ENCODE peak calls at places on chromosomes 13 and 19, in six cellular contexts. S is BE2C, H is RWPE2, M is psoas muscle, B is mucosa of descending colon, X is BJ. W is an unnamed sample.

GRCh38 chr19:6632002-6632621 is 37.8 kb downstream of the TNFSF14 start:
- DNase-seq in S (peak; percentile 69), H (no peak), M (no peak), B (no peak), X (no peak), W (no peak)

GRCh38 chr13:38848360-38848759 is 142.3 kb downstream of the STOML3 start:
- DNase-seq in S (no peak), H (no peak), M (no peak), B (no peak), X (no peak), W (no peak)

GRCh38 chr13:96034662-96035061 is 18.5 kb downstream of the UGGT2 start:
- DNase-seq in S (no peak), H (no peak), M (no peak), B (no peak), X (no peak), W (no peak)

GRCh38 chr19:36031308-36031707 is 1.4 kb downstream of the CLIP3 start:
- DNase-seq in S (no peak), H (no peak), M (no peak), B (no peak), X (no peak), W (no peak)

GRCh38 chr19:5953680-5954213 is 24.2 kb downstream of the RANBP3 start:
- DNase-seq in S (no peak), H (no peak), M (no peak), B (no peak), X (no peak), W (no peak)

GRCh38 chr19:42386974-42387707 is 3.0 kb downstream of the CNFN start:
- DNase-seq in S (peak; percentile 80), H (no peak), M (peak; percentile 53), B (peak; percentile 90), X (no peak), W (no peak)

GRCh38 chr19:45484273-45484945 is 12.4 kb downstream of the RTN2 start:
- DNase-seq in S (no peak), H (no peak), M (no peak), B (no peak), X (no peak), W (no peak)

GRCh38 chr13:24459234-24459633 is 53.3 kb downstream of the PARP4 start:
- DNase-seq in S (no peak), H (no peak), M (no peak), B (no peak), X (peak; percentile 22), W (peak; percentile 41)

GRCh38 chr19:23790641-23791488 is 32.2 kb upstream of the ZNF681 start:
- DNase-seq in S (no peak), H (no peak), M (no peak), B (no peak), X (no peak), W (no peak)

GRCh38 chr13:91659583-91660415 is 261.4 kb downstream of the GPC5 start:
- DNase-seq in S (no peak), H (no peak), M (no peak), B (no peak), X (no peak), W (no peak)

GRCh38 chr13:61138857-61139256 is 276.8 kb downstream of the PCDH20 start:
- DNase-seq in S (no peak), H (no peak), M (no peak), B (no peak), X (no peak), W (no peak)

GRCh38 chr13:114118763-114119123 is 13.7 kb downstream of the RASA3 start:
- DNase-seq in S (no peak), H (no peak), M (peak; percentile 17), B (peak; percentile 36), X (no peak), W (no peak)

GRCh38 chr19:28840891-28841290 is 372.1 kb downstream of the UQCRFS1 start:
- DNase-seq in S (no peak), H (no peak), M (no peak), B (no peak), X (no peak), W (no peak)

GRCh38 chr13:27524981-27525975 is 74.9 kb upstream of the MTIF3 start:
- DNase-seq in S (no peak), H (no peak), M (no peak), B (no peak), X (no peak), W (no peak)

GRCh38 chr19:32676186-32676894 is 692 bp downstream of the RGS9BP start:
- DNase-seq in S (no peak), H (no peak), M (no peak), B (peak; percentile 65), X (no peak), W (no peak)

GRCh38 chr19:15247107-15248014 is 15.1 kb upstream of the EPHX3 start:
- DNase-seq in S (no peak), H (no peak), M (no peak), B (no peak), X (no peak), W (no peak)

GRCh38 chr13:111177081-111177711 is 62.1 kb downstream of the ARHGEF7 start:
- DNase-seq in S (no peak), H (no peak), M (peak; percentile 51), B (peak; percentile 54), X (no peak), W (no peak)

GRCh38 chr13:32456591-32456990 is 28.7 kb upstream of the N4BP2L1 start:
- DNase-seq in S (no peak), H (no peak), M (no peak), B (no peak), X (no peak), W (no peak)

GRCh38 chr19:48606463-48607358 is at the start of gene SPACA4:
- DNase-seq in S (no peak), H (no peak), M (no peak), B (no peak), X (no peak), W (no peak)

GRCh38 chr13:74644239-74644638 is 510.0 kb upstream of the KLF12 start:
- DNase-seq in S (no peak), H (no peak), M (no peak), B (no peak), X (no peak), W (no peak)

GRCh38 chr19:45469835-45470146 is 2.0 kb downstream of the FOSB start:
- DNase-seq in S (peak; percentile 92), H (no peak), M (no peak), B (no peak), X (no peak), W (no peak)

GRCh38 chr19:4878491-4878968 is 11.1 kb upstream of the PLIN3 start:
- DNase-seq in S (no peak), H (no peak), M (peak; percentile 75), B (no peak), X (no peak), W (no peak)

GRCh38 chr19:4385291-4386037 is 14.9 kb downstream of the SH3GL1 start:
- DNase-seq in S (no peak), H (no peak), M (no peak), B (no peak), X (no peak), W (no peak)

GRCh38 chr19:49340069-49340864 is 5.1 kb downstream of the CD37 start:
- DNase-seq in S (peak; percentile 76), H (no peak), M (peak; percentile 59), B (peak; percentile 81), X (no peak), W (no peak)

GRCh38 chr19:48510421-48511268 is 990 bp downstream of the LMTK3 start:
- DNase-seq in S (peak; percentile 78), H (no peak), M (peak; percentile 67), B (peak; percentile 75), X (no peak), W (no peak)

GRCh38 chr13:110137677-110138008 is 169.3 kb downstream of the COL4A1 start:
- DNase-seq in S (no peak), H (no peak), M (peak; percentile 47), B (peak; percentile 45), X (no peak), W (no peak)

GRCh38 chr19:11168568-11168967 is 13.0 kb upstream of the SPC24 start:
- DNase-seq in S (no peak), H (no peak), M (no peak), B (no peak), X (peak; percentile 95), W (peak; percentile 82)

GRCh38 chr19:6263306-6264076 is 16.3 kb downstream of the MLLT1 start:
- DNase-seq in S (no peak), H (no peak), M (no peak), B (peak; percentile 18), X (no peak), W (no peak)

GRCh38 chr19:52991484-52991883 is 22.2 kb upstream of the ERVV-1 start:
- DNase-seq in S (no peak), H (no peak), M (no peak), B (no peak), X (peak; percentile 4), W (no peak)

GRCh38 chr19:33426621-33427475 is 53.3 kb downstream of the CEBPG start:
- DNase-seq in S (peak; percentile 4), H (peak; percentile 11), M (peak; percentile 4), B (no peak), X (no peak), W (no peak)

GRCh38 chr13:113413178-113413897 is 40.0 kb downstream of the ADPRHL1 start:
- DNase-seq in S (no peak), H (peak; percentile 45), M (peak; percentile 74), B (no peak), X (no peak), W (no peak)

GRCh38 chr13:90154311-90154960 is 1193.1 kb upstream of the MIR17HG start:
- DNase-seq in S (peak; percentile 40), H (no peak), M (no peak), B (no peak), X (no peak), W (no peak)

GRCh38 chr13:90156390-90156789 is 1191.1 kb upstream of the MIR17HG start:
- DNase-seq in S (no peak), H (no peak), M (no peak), B (no peak), X (no peak), W (no peak)
- TF ChIP-seq CTCF in S (no peak), H (no peak), M (no peak), B (no peak), X (no peak), W (no peak)

DNA sequence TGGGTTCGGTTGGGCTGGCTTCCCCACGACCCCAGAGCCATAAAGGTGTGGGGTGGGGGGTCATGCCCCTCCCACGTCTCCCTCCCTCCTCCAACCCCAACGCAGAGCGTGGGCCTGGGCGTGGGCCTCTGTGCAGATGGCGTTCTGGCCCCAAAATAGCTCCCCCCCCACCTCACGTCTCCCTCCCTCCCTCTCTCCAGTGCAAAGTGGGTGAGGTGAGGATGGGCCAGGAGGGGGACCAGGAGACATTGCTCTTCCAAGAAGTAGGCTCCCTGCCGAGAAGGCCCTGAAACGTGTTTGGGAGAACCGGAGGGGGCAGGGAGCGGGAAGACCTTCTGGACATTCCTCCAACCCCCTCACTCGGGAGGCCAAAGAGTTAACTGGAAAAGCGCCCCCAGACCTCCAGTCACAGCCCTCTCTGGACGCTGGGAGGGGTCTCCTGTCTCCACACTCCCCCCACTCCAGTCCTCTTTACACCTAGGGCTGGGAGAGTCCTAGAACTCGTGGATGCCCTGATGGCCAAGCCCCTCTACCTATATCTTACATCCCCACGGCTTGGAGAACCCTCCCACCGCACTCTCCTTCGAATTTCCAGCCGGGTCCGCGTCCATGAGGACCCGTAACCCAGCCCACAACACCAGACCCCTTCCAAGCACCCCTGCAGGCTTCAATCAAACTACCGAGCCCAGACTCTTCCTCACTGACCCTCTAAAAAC is 855 bp downstream of the UNC13A start:
- DNase-seq in S (no peak), H (no peak), M (no peak), B (no peak), X (no peak), W (no peak)
- H3K4me3 ChIP-seq in S (peak overlapping the region; percentile 70), H (no peak overlapping the region), M (no peak overlapping the region), B (no peak overlapping the region), X (peak overlapping the region; percentile 9), W (no peak overlapping the region)

GRCh38 chr13:21232599-21232998 is 56.1 kb downstream of the MRPL57 start:
- DNase-seq in S (no peak), H (no peak), M (no peak), B (no peak), X (no peak), W (no peak)
- TF ChIP-seq CTCF in S (no peak), H (no peak), M (no peak), B (no peak), X (no peak), W (no peak)

GRCh38 chr19:1271528-1272422 is 2.6 kb downstream of the CIRBP start:
- DNase-seq in S (no peak), H (no peak), M (peak; percentile 43), B (no peak), X (no peak), W (no peak)
- H3K4me3 ChIP-seq in S (no peak overlapping the region), H (no peak overlapping the region), M (peak overlapping the region; percentile 87), B (no peak overlapping the region), X (peak overlapping the region; percentile 66), W (peak overlapping the region; percentile 82)